ENCODE peak calls at places on chromosomes 1 and 21, in five cellular contexts. Y is cardiac muscle cell; O is mesenchymal stem cell; Q is HL-60; L is CD8-positive, alpha-beta memory T cell. T is an unnamed sample.

GRCh38 chr1:98761238-98761637 is 99.7 kb downstream of the SNX7 start:
- DNase-seq in Y (peak), O (no peak), Q (no peak), L (no peak), T (no peak)

GRCh38 chr1:32770221-32770731 is 46.9 kb downstream of the YARS1 start:
- DNase-seq in Q (no peak), O (no peak), L (no peak), Y (no peak), T (no peak)

GRCh38 chr1:175445661-175446060 is 253.1 kb upstream of the KIAA0040 start:
- DNase-seq in L (no peak), O (no peak), Q (no peak), Y (no peak), T (no peak)

GRCh38 chr1:50424045-50424939 is 1.0 kb upstream of the DMRTA2 start:
- DNase-seq in O (peak), L (no peak), Q (no peak), Y (no peak), T (no peak)

GRCh38 chr1:218164930-218165686 is 120.0 kb upstream of the RRP15 start:
- DNase-seq in Y (peak), O (peak), L (no peak), Q (no peak), T (peak)

GRCh38 chr1:170970256-170970655 is 34.9 kb downstream of the MROH9 start:
- DNase-seq in O (no peak), L (no peak), Q (no peak), Y (no peak), T (no peak)

GRCh38 chr1:159229486-159229885 is 24.8 kb downstream of the ACKR1 start:
- DNase-seq in Q (no peak), Y (no peak), O (no peak), L (no peak), T (no peak)

GRCh38 chr1:2330035-2330434 is 61.3 kb downstream of the MORN1 start:
- DNase-seq in Q (no peak), O (no peak), Y (no peak), L (no peak), T (no peak)

GRCh38 chr1:170881268-170882265 is 53.8 kb upstream of the MROH9 start:
- DNase-seq in O (peak), Q (no peak), Y (peak), L (no peak), T (peak)

GRCh38 chr1:178004926-178005391 is 35.1 kb upstream of the SEC16B start:
- DNase-seq in Q (no peak), O (no peak), L (no peak), Y (no peak), T (no peak)

GRCh38 chr1:173775578-173776196 is 48.8 kb upstream of the DARS2 start:
- DNase-seq in L (no peak), Q (no peak), Y (no peak), O (no peak), T (no peak)

GRCh38 chr21:44566403-44566802 is 7.1 kb upstream of the KRTAP10-4 start:
- DNase-seq in O (no peak), Y (no peak), L (no peak), Q (no peak), T (no peak)

GRCh38 chr21:46120301-46121285 is 22.7 kb downstream of the COL6A2 start:
- DNase-seq in O (no peak), Y (no peak), Q (no peak), L (peak), T (no peak)

GRCh38 chr1:35715568-35716002 is 3.1 kb downstream of the C1orf216 start:
- DNase-seq in Q (peak), L (peak), O (peak), Y (peak), T (peak)

GRCh38 chr1:88935522-88936222 is 44.3 kb upstream of the GTF2B start:
- DNase-seq in O (peak), Y (peak), Q (peak), L (no peak), T (no peak)

GRCh38 chr1:69611316-69611715 is 43.6 kb downstream of the LRRC7 start:
- DNase-seq in O (no peak), Y (no peak), Q (no peak), L (no peak), T (no peak)

GRCh38 chr1:92445865-92446264 is 40.9 kb downstream of the GFI1 start:
- DNase-seq in Q (no peak), Y (no peak), L (no peak), O (no peak), T (no peak)

GRCh38 chr1:212466913-212467650 is 34.4 kb downstream of the NENF start:
- DNase-seq in Y (no peak), L (no peak), O (no peak), Q (no peak), T (no peak)

GRCh38 chr1:156162430-156163037 is 9.1 kb downstream of the SEMA4A start:
- DNase-seq in Y (peak), O (peak), Q (no peak), L (no peak), T (no peak)

GRCh38 chr1:158177705-158178450 is 2.8 kb upstream of the CD1D start:
- DNase-seq in Y (peak), O (peak), Q (no peak), L (no peak), T (peak)

GRCh38 chr1:233844697-233845096 is 59.8 kb upstream of the SLC35F3 start:
- DNase-seq in Q (no peak), L (no peak), O (no peak), Y (peak), T (no peak)

GRCh38 chr1:209659909-209660308 is 7.7 kb upstream of the LAMB3 start:
- DNase-seq in Q (peak), O (peak), L (no peak), Y (no peak), T (no peak)

GRCh38 chr1:181139631-181140051 is 51.1 kb downstream of the IER5 start:
- DNase-seq in O (peak), L (no peak), Q (no peak), Y (no peak), T (no peak)

GRCh38 chr1:14742181-14742980 is 143.9 kb downstream of the KAZN start:
- DNase-seq in L (no peak), O (peak), Y (no peak), Q (no peak), T (no peak)

GRCh38 chr1:208272713-208273112 is 28.5 kb upstream of the PLXNA2 start:
- DNase-seq in Q (no peak), O (no peak), Y (peak), L (no peak), T (no peak)

GRCh38 chr21:27423073-27423472 is 456.2 kb upstream of the ADAMTS5 start:
- DNase-seq in Y (no peak), Q (no peak), L (no peak), O (peak), T (no peak)

GRCh38 chr1:91559838-91560514 is 59.3 kb downstream of the CDC7 start:
- DNase-seq in Q (no peak), Y (no peak), O (no peak), L (no peak), T (no peak)

GRCh38 chr1:41439234-41439633 is 45.2 kb downstream of the EDN2 start:
- DNase-seq in O (no peak), L (no peak), Y (no peak), Q (no peak), T (no peak)

GRCh38 chr21:34345091-34345871 is 18.5 kb upstream of the KCNE2 start:
- DNase-seq in O (peak), Q (no peak), Y (no peak), L (no peak), T (no peak)

GRCh38 chr1:36134031-36134430 is 9.0 kb upstream of the COL8A2 start:
- DNase-seq in L (no peak), Y (no peak), O (no peak), Q (no peak), T (no peak)

GRCh38 chr1:39255212-39255611 is 50.7 kb downstream of the MACF1 start:
- DNase-seq in L (no peak), Q (no peak), O (no peak), Y (no peak), T (no peak)

GRCh38 chr1:192831706-192832355 is 23.0 kb downstream of the RGS2 start:
- DNase-seq in Q (no peak), Y (no peak), L (no peak), O (no peak), T (no peak)

GRCh38 chr1:221923921-221924598 is 182.2 kb upstream of the DUSP10 start:
- DNase-seq in O (no peak), Y (no peak), Q (no peak), L (no peak), T (no peak)

GRCh38 chr1:94591791-94592565 is 50.4 kb upstream of the F3 start:
- DNase-seq in O (no peak), Q (no peak), L (no peak), Y (no peak), T (no peak)

GRCh38 chr1:241641748-241642592 is 1.8 kb upstream of the CHML start:
- DNase-seq in L (no peak), Y (no peak), Q (no peak), O (peak), T (no peak)

GRCh38 chr1:91884459-91885290 is 1.3 kb downstream of the TGFBR3 start:
- DNase-seq in Y (peak), L (peak), O (peak), Q (no peak), T (peak)

GRCh38 chr1:3677411-3677944 is 25.2 kb downstream of the TP73 start:
- DNase-seq in Q (peak), L (no peak), Y (no peak), O (no peak), T (no peak)
- H3K4me3 ChIP-seq in Q (no peak), L (no peak), Y (no peak), O (no peak), T (no peak)

GRCh38 chr1:115107501-115108260 is 18.4 kb upstream of the TSPAN2 start:
- DNase-seq in O (peak), Y (no peak), L (no peak), Q (peak), T (no peak)

DNA sequence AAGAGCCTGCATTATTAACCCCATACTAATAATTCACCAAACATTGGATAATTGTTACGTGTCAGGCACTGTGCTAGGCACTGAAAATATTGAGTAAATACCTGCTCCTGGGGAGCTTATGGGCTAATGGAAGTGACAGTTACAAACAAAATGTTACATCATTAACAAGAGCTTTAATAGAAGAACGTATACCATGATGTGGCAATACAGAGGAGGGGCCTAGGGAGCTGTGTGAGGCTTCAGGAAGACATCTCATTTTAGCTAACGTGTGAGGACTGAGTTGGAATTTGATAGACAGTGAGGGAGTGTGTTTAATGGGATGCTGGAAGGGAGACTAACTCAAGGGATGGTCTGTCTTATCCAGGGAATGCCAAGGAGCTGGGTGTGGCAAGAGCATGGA is 16.5 kb upstream of the TSPAN2 start:
- DNase-seq in O (no peak), Q (peak), Y (no peak), L (no peak), T (no peak)
- H3K27ac ChIP-seq in O (no peak), Q (peak), Y (no peak), L (no peak), T (no peak)

GRCh38 chr1:230747139-230747730 is at the start of gene CAPN9:
- DNase-seq in Q (no peak), O (no peak), Y (no peak), L (no peak), T (peak)
- H3K4me3 ChIP-seq in Q (no peak), O (no peak), Y (no peak), L (no peak), T (peak)

GRCh38 chr21:23686737-23687136 is 1920.5 kb downstream of the MRPL39 start:
- DNase-seq in Y (no peak), O (no peak), L (no peak), Q (no peak), T (no peak)
- H3K27ac ChIP-seq in Y (peak), O (no peak), L (no peak), Q (no peak), T (no peak)

GRCh38 chr1:185601189-185601588 is 133.0 kb upstream of the HMCN1 start:
- DNase-seq in Q (no peak), L (no peak), Y (no peak), O (no peak), T (no peak)
- H3K4me3 ChIP-seq in Q (no peak), L (no peak), Y (no peak), O (no peak), T (no peak)

GRCh38 chr1:24389231-24389678 is 24.3 kb downstream of the STPG1 start:
- DNase-seq in Y (no peak), L (no peak), Q (no peak), O (no peak), T (peak)
- H3K27ac ChIP-seq in Y (no peak), L (no peak), Q (no peak), O (no peak), T (peak)

GRCh38 chr21:42233067-42233981 is 14.4 kb downstream of the ABCG1 start:
- DNase-seq in Q (peak), O (peak), Y (peak), L (peak), T (peak)
- H3K4me3 ChIP-seq in Q (no peak), O (peak), Y (no peak), L (peak), T (no peak)

GRCh38 chr1:154263465-154264332 is 8.7 kb upstream of the HAX1 start:
- DNase-seq in Y (no peak), L (no peak), Q (no peak), O (peak), T (no peak)
- H3K27ac ChIP-seq in Y (peak), L (no peak), Q (no peak), O (no peak), T (no peak)

GRCh38 chr1:21293537-21294265 is 3.4 kb upstream of the ECE1 start:
- DNase-seq in Q (no peak), L (peak), Y (no peak), O (no peak), T (no peak)

GRCh38 chr1:21294266-21295058 is 4.2 kb upstream of the ECE1 start:
- DNase-seq in Q (peak), L (peak), O (peak), Y (peak), T (peak)

GRCh38 chr1:21292503-21292990 is 2.3 kb upstream of the ECE1 start:
- DNase-seq in L (no peak), Q (no peak), Y (no peak), O (peak), T (no peak)

GRCh38 chr1:21291964-21292363 is 1.7 kb upstream of the ECE1 start:
- DNase-seq in Y (no peak), L (no peak), O (no peak), Q (no peak), T (no peak)

DNA sequence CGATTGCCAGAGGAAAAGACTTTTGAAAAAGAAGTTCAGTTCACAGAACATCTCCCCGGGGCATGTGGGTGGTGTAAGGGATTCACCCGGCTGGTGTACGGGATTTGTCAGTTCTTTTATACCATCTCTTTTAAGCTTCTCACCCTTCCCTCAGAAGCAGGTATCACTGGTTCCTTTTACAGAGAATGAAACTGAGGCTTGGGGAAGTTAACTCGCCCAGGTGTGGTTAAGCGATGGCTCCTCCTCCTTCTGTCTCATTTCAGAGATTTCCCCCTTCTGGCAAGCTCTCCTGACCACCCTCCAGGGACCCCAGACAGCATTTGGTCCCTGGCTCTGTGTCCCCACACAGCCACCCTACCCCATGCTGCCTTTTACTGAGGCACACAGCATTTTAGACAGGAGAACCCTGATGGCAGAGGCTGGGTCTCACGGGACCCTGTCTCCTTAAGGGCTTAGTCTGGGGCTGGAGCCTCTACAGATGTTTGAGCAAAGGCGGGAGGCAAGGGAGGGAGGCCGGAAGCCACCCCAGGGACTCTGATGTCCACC is 2.8 kb upstream of the ECE1 start:
- DNase-seq in L (peak), Q (no peak), O (no peak), Y (no peak), T (no peak)
- H3K4me3 ChIP-seq in L (peak), Q (no peak), O (no peak), Y (no peak), T (no peak)